ENCODE peak calls at places on chromosomes 7 and 10, in seven cellular contexts. M, A, S, Z, I, G and R are unnamed samples.

GRCh38 chr7:158664406-158664805 is 40.2 kb downstream of the NCAPG2 start:
- DNase-seq in I (no peak), G (no peak), M (no peak), S (no peak), Z (no peak), A (no peak), R (no peak)

GRCh38 chr7:142859829-142860228 is 5.0 kb downstream of the EPHB6 start:
- DNase-seq in G (peak; percentile 77), I (no peak), M (no peak), S (peak; percentile 82), Z (no peak), A (no peak), R (no peak)

GRCh38 chr10:127444155-127444554 is 105.0 kb upstream of the NPS start:
- DNase-seq in M (no peak), Z (no peak), A (no peak), I (no peak), S (no peak), G (no peak), R (no peak)

GRCh38 chr10:129951841-129952240 is 12.2 kb downstream of the EBF3 start:
- DNase-seq in G (no peak), I (no peak), S (no peak), M (no peak), A (no peak), Z (no peak), R (no peak)

GRCh38 chr10:79387974-79388850 is 40.9 kb downstream of the PPIF start:
- DNase-seq in S (peak; percentile 1), I (no peak), Z (no peak), A (no peak), M (no peak), G (peak; percentile 1), R (no peak)

GRCh38 chr10:42809670-42810069 is 27.1 kb downstream of the BMS1 start:
- DNase-seq in G (no peak), I (no peak), M (no peak), Z (no peak), A (no peak), S (no peak), R (no peak)

GRCh38 chr10:132138596-132138995 is 48.2 kb upstream of the DPYSL4 start:
- DNase-seq in I (no peak), G (no peak), Z (no peak), A (no peak), M (no peak), S (no peak), R (no peak)

GRCh38 chr10:78892383-78893191 is 176.2 kb upstream of the ZMIZ1 start:
- DNase-seq in S (no peak), A (peak; percentile 10), G (peak; percentile 6), M (no peak), I (no peak), Z (no peak), R (no peak)

GRCh38 chr7:99707096-99707495 is 27.3 kb upstream of the CYP3A5 start:
- DNase-seq in I (no peak), Z (no peak), S (no peak), M (no peak), A (peak; percentile 6), G (peak; percentile 2), R (no peak)

GRCh38 chr10:32367793-32368453 is 21.0 kb upstream of the EPC1 start:
- DNase-seq in S (peak; percentile 48), A (no peak), G (peak; percentile 81), M (no peak), Z (no peak), I (peak; percentile 48), R (no peak)

GRCh38 chr10:116848032-116848911 is 1.0 kb upstream of the ENO4 start:
- DNase-seq in A (no peak), S (peak; percentile 52), G (no peak), M (no peak), Z (no peak), I (no peak), R (no peak)

GRCh38 chr10:55146032-55146431 is 345.0 kb upstream of the PCDH15 start:
- DNase-seq in Z (no peak), G (peak; percentile 23), I (no peak), A (no peak), M (no peak), S (no peak), R (no peak)

GRCh38 chr10:101835406-101835805 is 8.2 kb downstream of the KCNIP2 start:
- DNase-seq in G (no peak), Z (no peak), A (no peak), S (no peak), M (no peak), I (no peak), R (no peak)

GRCh38 chr7:117827861-117828260 is 45.4 kb downstream of the CTTNBP2 start:
- DNase-seq in I (peak; percentile 6), M (no peak), S (peak; percentile 91), G (no peak), Z (no peak), A (peak; percentile 11), R (no peak)

GRCh38 chr7:16889851-16890443 is 8.2 kb upstream of the AGR3 start:
- DNase-seq in Z (no peak), G (no peak), S (peak; percentile 8), A (no peak), M (no peak), I (no peak), R (no peak)

GRCh38 chr7:26147030-26147429 is 5.0 kb upstream of the NFE2L3 start:
- DNase-seq in Z (no peak), A (no peak), G (no peak), S (peak; percentile 56), I (no peak), M (no peak), R (no peak)

GRCh38 chr7:128672927-128673517 is 930 bp downstream of the GARIN1A start:
- DNase-seq in Z (no peak), G (peak; percentile 34), M (no peak), I (peak; percentile 12), S (peak; percentile 40), A (no peak), R (no peak)

GRCh38 chr10:99996934-99997648 is 12.7 kb downstream of the DNMBP start:
- DNase-seq in Z (no peak), S (no peak), A (no peak), M (no peak), I (no peak), G (peak; percentile 30), R (no peak)

GRCh38 chr10:43574035-43574892 is at the start of gene ZNF239:
- DNase-seq in I (peak; percentile 37), S (peak; percentile 90), G (peak; percentile 94), M (no peak), A (peak; percentile 47), Z (no peak), R (peak; percentile 69)

GRCh38 chr10:3745582-3745981 is 39.4 kb downstream of the KLF6 start:
- DNase-seq in M (no peak), S (no peak), Z (no peak), A (no peak), G (no peak), I (no peak), R (no peak)

GRCh38 chr7:108045669-108046068 is 42.7 kb upstream of the LAMB1 start:
- DNase-seq in I (no peak), Z (no peak), G (peak; percentile 77), M (no peak), S (no peak), A (no peak), R (no peak)

GRCh38 chr10:15793664-15794063 is 66.6 kb downstream of the MINDY3 start:
- DNase-seq in M (no peak), I (no peak), S (no peak), G (no peak), Z (no peak), A (no peak), R (no peak)

GRCh38 chr10:71719042-71719441 is 536 bp downstream of the C10orf105 start:
- DNase-seq in S (no peak), G (peak; percentile 65), Z (no peak), M (no peak), I (no peak), A (peak; percentile 57), R (no peak)